ENCODE peak calls at places on chromosomes 5 and 9, in eight cellular contexts. One of them, this sample, is unnamed.
A peak's percentile ranks its signal among the peaks of the same experiment; 100 is the strongest.

GRCh38 chr9:306907-307306 is 92.2 kb downstream of the DOCK8 start:
- DNase-seq in endodermal cell: peak; percentile 71
- DNase-seq in IMR-90: no peak
- DNase-seq in fibroblast of lung: no peak
- DNase-seq in heart left ventricle: no peak
- DNase-seq in A549: no peak
- DNase-seq in astrocyte of the spinal cord: no peak
- DNase-seq in AG04450: no peak
- DNase-seq in this sample: no peak

GRCh38 chr5:76345582-76345981 is 57.5 kb upstream of the IQGAP2 start:
- DNase-seq in endodermal cell: no peak
- DNase-seq in IMR-90: no peak
- DNase-seq in fibroblast of lung: peak; percentile 6
- DNase-seq in heart left ventricle: no peak
- DNase-seq in A549: no peak
- DNase-seq in astrocyte of the spinal cord: no peak
- DNase-seq in AG04450: no peak
- DNase-seq in this sample: peak; percentile 4

GRCh38 chr9:136328622-136329041 is 1.3 kb downstream of the GPSM1 start:
- DNase-seq in endodermal cell: no peak
- DNase-seq in IMR-90: peak; percentile 36
- DNase-seq in fibroblast of lung: peak; percentile 55
- DNase-seq in heart left ventricle: no peak
- DNase-seq in A549: no peak
- DNase-seq in astrocyte of the spinal cord: peak; percentile 43
- DNase-seq in AG04450: no peak
- DNase-seq in this sample: peak; percentile 54

GRCh38 chr5:139690385-139691274 is 42.5 kb downstream of the CXXC5 start:
- DNase-seq in endodermal cell: peak; percentile 75
- DNase-seq in IMR-90: peak; percentile 61
- DNase-seq in fibroblast of lung: peak; percentile 77
- DNase-seq in heart left ventricle: no peak
- DNase-seq in A549: no peak
- DNase-seq in astrocyte of the spinal cord: peak; percentile 67
- DNase-seq in AG04450: no peak
- DNase-seq in this sample: peak; percentile 80

GRCh38 chr5:40622463-40623252 is 57.1 kb upstream of the PTGER4 start:
- DNase-seq in endodermal cell: no peak
- DNase-seq in IMR-90: no peak
- DNase-seq in fibroblast of lung: no peak
- DNase-seq in heart left ventricle: no peak
- DNase-seq in A549: no peak
- DNase-seq in astrocyte of the spinal cord: no peak
- DNase-seq in AG04450: no peak
- DNase-seq in this sample: no peak

GRCh38 chr5:168227973-168228615 is 63.4 kb upstream of the WWC1 start:
- DNase-seq in endodermal cell: no peak
- DNase-seq in IMR-90: no peak
- DNase-seq in fibroblast of lung: peak; percentile 61
- DNase-seq in heart left ventricle: no peak
- DNase-seq in A549: no peak
- DNase-seq in astrocyte of the spinal cord: no peak
- DNase-seq in AG04450: no peak
- DNase-seq in this sample: peak; percentile 38

GRCh38 chr5:88836195-88836838 is 46.7 kb downstream of the MEF2C start:
- DNase-seq in endodermal cell: peak; percentile 56
- DNase-seq in IMR-90: peak; percentile 19
- DNase-seq in fibroblast of lung: peak; percentile 5
- DNase-seq in heart left ventricle: peak; percentile 62
- DNase-seq in A549: no peak
- DNase-seq in astrocyte of the spinal cord: peak; percentile 18
- DNase-seq in AG04450: no peak
- DNase-seq in this sample: peak; percentile 12

GRCh38 chr5:163089233-163089632 is 348.2 kb upstream of the CCNG1 start:
- DNase-seq in endodermal cell: no peak
- DNase-seq in IMR-90: no peak
- DNase-seq in fibroblast of lung: no peak
- DNase-seq in heart left ventricle: no peak
- DNase-seq in A549: no peak
- DNase-seq in astrocyte of the spinal cord: no peak
- DNase-seq in AG04450: no peak
- DNase-seq in this sample: no peak

GRCh38 chr5:116068028-116068632 is 16.7 kb upstream of the COMMD10 start:
- DNase-seq in endodermal cell: no peak
- DNase-seq in IMR-90: peak; percentile 72
- DNase-seq in fibroblast of lung: peak; percentile 40
- DNase-seq in heart left ventricle: no peak
- DNase-seq in A549: peak; percentile 11
- DNase-seq in astrocyte of the spinal cord: peak; percentile 68
- DNase-seq in AG04450: peak; percentile 29
- DNase-seq in this sample: peak; percentile 67

GRCh38 chr9:72772641-72773040 is 180.2 kb downstream of the ALDH1A1 start:
- DNase-seq in endodermal cell: no peak
- DNase-seq in IMR-90: peak; percentile 7
- DNase-seq in fibroblast of lung: peak; percentile 68
- DNase-seq in heart left ventricle: no peak
- DNase-seq in A549: no peak
- DNase-seq in astrocyte of the spinal cord: peak; percentile 15
- DNase-seq in AG04450: no peak
- DNase-seq in this sample: no peak

GRCh38 chr5:14655146-14655741 is 9.3 kb upstream of the OTULIN start:
- DNase-seq in endodermal cell: no peak
- DNase-seq in IMR-90: no peak
- DNase-seq in fibroblast of lung: no peak
- DNase-seq in heart left ventricle: no peak
- DNase-seq in A549: no peak
- DNase-seq in astrocyte of the spinal cord: no peak
- DNase-seq in AG04450: no peak
- DNase-seq in this sample: no peak

GRCh38 chr5:172451771-172452197 is 2.5 kb downstream of the SH3PXD2B start:
- DNase-seq in endodermal cell: peak; percentile 62
- DNase-seq in IMR-90: peak; percentile 90
- DNase-seq in fibroblast of lung: peak; percentile 88
- DNase-seq in heart left ventricle: no peak
- DNase-seq in A549: no peak
- DNase-seq in astrocyte of the spinal cord: peak; percentile 91
- DNase-seq in AG04450: no peak
- DNase-seq in this sample: peak; percentile 98

GRCh38 chr5:78508231-78508765 is 140.3 kb downstream of the LHFPL2 start:
- DNase-seq in endodermal cell: no peak
- DNase-seq in IMR-90: peak; percentile 78
- DNase-seq in fibroblast of lung: peak; percentile 71
- DNase-seq in heart left ventricle: no peak
- DNase-seq in A549: no peak
- DNase-seq in astrocyte of the spinal cord: no peak
- DNase-seq in AG04450: peak; percentile 38
- DNase-seq in this sample: no peak

GRCh38 chr9:98331536-98332259 is 76.2 kb upstream of the TBC1D2 start:
- DNase-seq in endodermal cell: peak; percentile 75
- DNase-seq in IMR-90: peak; percentile 27
- DNase-seq in fibroblast of lung: no peak
- DNase-seq in heart left ventricle: no peak
- DNase-seq in A549: no peak
- DNase-seq in astrocyte of the spinal cord: no peak
- DNase-seq in AG04450: no peak
- DNase-seq in this sample: peak; percentile 78

GRCh38 chr9:85443190-85443598 is 298.6 kb downstream of the AGTPBP1 start:
- DNase-seq in endodermal cell: no peak
- DNase-seq in IMR-90: no peak
- DNase-seq in fibroblast of lung: no peak
- DNase-seq in heart left ventricle: no peak
- DNase-seq in A549: no peak
- DNase-seq in astrocyte of the spinal cord: no peak
- DNase-seq in AG04450: no peak
- DNase-seq in this sample: no peak

GRCh38 chr5:75091597-75091996 is 39.2 kb upstream of the GCNT4 start:
- DNase-seq in endodermal cell: no peak
- DNase-seq in IMR-90: no peak
- DNase-seq in fibroblast of lung: no peak
- DNase-seq in heart left ventricle: no peak
- DNase-seq in A549: no peak
- DNase-seq in astrocyte of the spinal cord: no peak
- DNase-seq in AG04450: no peak
- DNase-seq in this sample: peak; percentile 2

GRCh38 chr5:126253406-126253805 is 169.8 kb upstream of the GRAMD2B start:
- DNase-seq in endodermal cell: no peak
- DNase-seq in IMR-90: no peak
- DNase-seq in fibroblast of lung: no peak
- DNase-seq in heart left ventricle: no peak
- DNase-seq in A549: no peak
- DNase-seq in astrocyte of the spinal cord: no peak
- DNase-seq in AG04450: no peak
- DNase-seq in this sample: no peak

GRCh38 chr5:177098103-177098771 is 11.5 kb downstream of the FGFR4 start:
- DNase-seq in endodermal cell: peak; percentile 49
- DNase-seq in IMR-90: peak; percentile 41
- DNase-seq in fibroblast of lung: no peak
- DNase-seq in heart left ventricle: peak; percentile 57
- DNase-seq in A549: no peak
- DNase-seq in astrocyte of the spinal cord: peak; percentile 18
- DNase-seq in AG04450: no peak
- DNase-seq in this sample: no peak

GRCh38 chr9:36102742-36103495 is 33.6 kb upstream of the GLIPR2 start:
- DNase-seq in endodermal cell: peak; percentile 93
- DNase-seq in IMR-90: peak; percentile 71
- DNase-seq in fibroblast of lung: peak; percentile 84
- DNase-seq in heart left ventricle: peak; percentile 86
- DNase-seq in A549: peak; percentile 74
- DNase-seq in astrocyte of the spinal cord: peak; percentile 65
- DNase-seq in AG04450: no peak
- DNase-seq in this sample: peak; percentile 80

GRCh38 chr9:36100532-36100931 is 36.0 kb upstream of the GLIPR2 start:
- DNase-seq in endodermal cell: no peak
- DNase-seq in IMR-90: peak; percentile 52
- DNase-seq in fibroblast of lung: peak; percentile 83
- DNase-seq in heart left ventricle: no peak
- DNase-seq in A549: no peak
- DNase-seq in astrocyte of the spinal cord: peak; percentile 29
- DNase-seq in AG04450: no peak
- DNase-seq in this sample: peak; percentile 23

GRCh38 chr9:36099718-36100117 is 36.8 kb upstream of the GLIPR2 start:
- DNase-seq in endodermal cell: no peak
- DNase-seq in IMR-90: no peak
- DNase-seq in fibroblast of lung: no peak
- DNase-seq in heart left ventricle: no peak
- DNase-seq in A549: no peak
- DNase-seq in astrocyte of the spinal cord: no peak
- DNase-seq in AG04450: no peak
- DNase-seq in this sample: no peak

GRCh38 chr9:36101916-36102741 is 34.4 kb upstream of the GLIPR2 start:
- DNase-seq in endodermal cell: no peak
- DNase-seq in IMR-90: peak; percentile 100
- DNase-seq in fibroblast of lung: peak; percentile 100
- DNase-seq in heart left ventricle: no peak
- DNase-seq in A549: peak; percentile 47
- DNase-seq in astrocyte of the spinal cord: peak; percentile 97
- DNase-seq in AG04450: peak; percentile 97
- DNase-seq in this sample: peak; percentile 98
- H3K4me3 ChIP-seq in endodermal cell: peak overlapping the region; percentile 5
- H3K4me3 ChIP-seq in IMR-90: no peak overlapping the region
- H3K4me3 ChIP-seq in fibroblast of lung: no peak overlapping the region
- H3K4me3 ChIP-seq in heart left ventricle: no peak overlapping the region
- H3K4me3 ChIP-seq in A549: no peak overlapping the region
- H3K4me3 ChIP-seq in astrocyte of the spinal cord: no peak overlapping the region
- H3K4me3 ChIP-seq in AG04450: no peak overlapping the region
- H3K4me3 ChIP-seq in this sample: no peak overlapping the region

GRCh38 chr9:134412298-134412711 is 86.0 kb downstream of the RXRA start:
- DNase-seq in endodermal cell: peak; percentile 72
- DNase-seq in IMR-90: no peak
- DNase-seq in fibroblast of lung: no peak
- DNase-seq in heart left ventricle: no peak
- DNase-seq in A549: no peak
- DNase-seq in astrocyte of the spinal cord: no peak
- DNase-seq in AG04450: no peak
- DNase-seq in this sample: no peak
- H3K4me3 ChIP-seq in endodermal cell: no peak overlapping the region
- H3K4me3 ChIP-seq in IMR-90: no peak overlapping the region
- H3K4me3 ChIP-seq in fibroblast of lung: no peak overlapping the region
- H3K4me3 ChIP-seq in heart left ventricle: no peak overlapping the region
- H3K4me3 ChIP-seq in A549: no peak overlapping the region
- H3K4me3 ChIP-seq in astrocyte of the spinal cord: no peak overlapping the region
- H3K4me3 ChIP-seq in AG04450: no peak overlapping the region
- H3K4me3 ChIP-seq in this sample: no peak overlapping the region

GRCh38 chr5:55853818-55854217 is 2.7 kb downstream of the IL31RA start:
- DNase-seq in endodermal cell: no peak
- DNase-seq in IMR-90: peak; percentile 67
- DNase-seq in fibroblast of lung: peak; percentile 63
- DNase-seq in heart left ventricle: no peak
- DNase-seq in A549: no peak
- DNase-seq in astrocyte of the spinal cord: peak; percentile 51
- DNase-seq in AG04450: no peak
- DNase-seq in this sample: peak; percentile 82
- H3K4me3 ChIP-seq in endodermal cell: no peak overlapping the region
- H3K4me3 ChIP-seq in IMR-90: no peak overlapping the region
- H3K4me3 ChIP-seq in fibroblast of lung: peak overlapping the region; percentile 38
- H3K4me3 ChIP-seq in heart left ventricle: no peak overlapping the region
- H3K4me3 ChIP-seq in A549: no peak overlapping the region
- H3K4me3 ChIP-seq in astrocyte of the spinal cord: no peak overlapping the region
- H3K4me3 ChIP-seq in AG04450: no peak overlapping the region
- H3K4me3 ChIP-seq in this sample: no peak overlapping the region

GRCh38 chr9:37405764-37406380 is 16.6 kb upstream of the GRHPR start:
- DNase-seq in endodermal cell: no peak
- DNase-seq in IMR-90: no peak
- DNase-seq in fibroblast of lung: no peak
- DNase-seq in heart left ventricle: no peak
- DNase-seq in A549: no peak
- DNase-seq in astrocyte of the spinal cord: no peak
- DNase-seq in AG04450: no peak
- DNase-seq in this sample: no peak

GRCh38 chr9:37405350-37405749 is 17.1 kb upstream of the GRHPR start:
- DNase-seq in endodermal cell: no peak
- DNase-seq in IMR-90: no peak
- DNase-seq in fibroblast of lung: peak; percentile 29
- DNase-seq in heart left ventricle: no peak
- DNase-seq in A549: no peak
- DNase-seq in astrocyte of the spinal cord: no peak
- DNase-seq in AG04450: no peak
- DNase-seq in this sample: no peak

GRCh38 chr9:37406603-37407401 is 15.7 kb upstream of the GRHPR start:
- DNase-seq in endodermal cell: no peak
- DNase-seq in IMR-90: no peak
- DNase-seq in fibroblast of lung: no peak
- DNase-seq in heart left ventricle: no peak
- DNase-seq in A549: no peak
- DNase-seq in astrocyte of the spinal cord: no peak
- DNase-seq in AG04450: no peak
- DNase-seq in this sample: no peak

GRCh38 chr9:37408933-37409710 is 13.4 kb upstream of the GRHPR start:
- DNase-seq in endodermal cell: no peak
- DNase-seq in IMR-90: no peak
- DNase-seq in fibroblast of lung: no peak
- DNase-seq in heart left ventricle: no peak
- DNase-seq in A549: no peak
- DNase-seq in astrocyte of the spinal cord: no peak
- DNase-seq in AG04450: no peak
- DNase-seq in this sample: no peak

DNA sequence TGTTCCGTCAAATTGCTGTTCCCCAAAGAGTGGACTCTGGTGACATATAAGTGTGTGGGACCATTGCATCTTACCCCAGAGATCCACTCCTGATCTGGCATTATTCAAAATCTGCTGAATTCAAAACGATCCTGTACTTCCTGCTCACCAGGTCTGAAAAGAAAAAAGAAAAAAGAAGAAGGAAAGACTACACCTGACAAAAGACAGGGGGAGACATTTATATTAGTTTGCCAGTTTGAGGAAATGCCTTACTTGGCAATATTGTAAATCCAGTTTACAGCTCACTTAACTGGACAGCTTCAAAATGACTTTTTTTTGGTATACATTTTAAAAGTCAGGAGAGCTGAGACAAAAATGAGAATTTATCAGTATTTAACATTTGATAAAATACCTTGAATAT is 15.0 kb upstream of the GRHPR start:
- DNase-seq in endodermal cell: no peak
- DNase-seq in IMR-90: no peak
- DNase-seq in fibroblast of lung: no peak
- DNase-seq in heart left ventricle: no peak
- DNase-seq in A549: peak; percentile 43
- DNase-seq in astrocyte of the spinal cord: no peak
- DNase-seq in AG04450: no peak
- DNase-seq in this sample: no peak
- H3K4me3 ChIP-seq in endodermal cell: no peak overlapping the region
- H3K4me3 ChIP-seq in IMR-90: no peak overlapping the region
- H3K4me3 ChIP-seq in fibroblast of lung: no peak overlapping the region
- H3K4me3 ChIP-seq in heart left ventricle: no peak overlapping the region
- H3K4me3 ChIP-seq in A549: no peak overlapping the region
- H3K4me3 ChIP-seq in astrocyte of the spinal cord: no peak overlapping the region
- H3K4me3 ChIP-seq in AG04450: no peak overlapping the region
- H3K4me3 ChIP-seq in this sample: no peak overlapping the region

This sample was measured in fibroblast of mammary gland.